ENCODE peak calls at places on chromosomes 5 and 9, in nine cellular contexts. One of them, this sample, is unnamed. For H3K9me3, the result is how much of the 10 kb centered on the place peaks cover.

GRCh38 chr9:2722715-2723114 is 5.4 kb downstream of the KCNV2 start:
- DNase-seq in HepG2: peak
- DNase-seq in astrocyte: peak
- DNase-seq in HCT116: no peak
- DNase-seq in CD4-positive, alpha-beta T cell: no peak
- DNase-seq in heart left ventricle: no peak
- DNase-seq in A549: no peak
- DNase-seq in mammary epithelial cell: peak
- DNase-seq in ovary: no peak
- DNase-seq in this sample: no peak

GRCh38 chr9:12469084-12469483 is 224.1 kb upstream of the TYRP1 start:
- DNase-seq in ovary: no peak
- DNase-seq in CD4-positive, alpha-beta T cell: no peak
- DNase-seq in HepG2: no peak
- DNase-seq in HCT116: no peak
- DNase-seq in A549: no peak
- DNase-seq in mammary epithelial cell: no peak
- DNase-seq in heart left ventricle: no peak
- DNase-seq in astrocyte: no peak
- DNase-seq in this sample: no peak

GRCh38 chr5:10981927-10982326 is 220.9 kb upstream of the DAP start:
- DNase-seq in HepG2: no peak
- DNase-seq in CD4-positive, alpha-beta T cell: no peak
- DNase-seq in ovary: no peak
- DNase-seq in heart left ventricle: no peak
- DNase-seq in A549: no peak
- DNase-seq in astrocyte: no peak
- DNase-seq in mammary epithelial cell: no peak
- DNase-seq in HCT116: no peak
- DNase-seq in this sample: no peak

GRCh38 chr5:5315068-5315835 is 107.2 kb upstream of the ICE1 start:
- DNase-seq in mammary epithelial cell: no peak
- DNase-seq in A549: no peak
- DNase-seq in astrocyte: peak
- DNase-seq in HCT116: no peak
- DNase-seq in ovary: no peak
- DNase-seq in heart left ventricle: no peak
- DNase-seq in CD4-positive, alpha-beta T cell: no peak
- DNase-seq in HepG2: no peak
- DNase-seq in this sample: no peak

GRCh38 chr5:54135042-54135441 is 175.3 kb downstream of the ARL15 start:
- DNase-seq in heart left ventricle: no peak
- DNase-seq in HepG2: no peak
- DNase-seq in mammary epithelial cell: peak
- DNase-seq in A549: no peak
- DNase-seq in ovary: no peak
- DNase-seq in astrocyte: peak
- DNase-seq in HCT116: no peak
- DNase-seq in CD4-positive, alpha-beta T cell: no peak
- DNase-seq in this sample: no peak

GRCh38 chr9:113612828-113613227 is 149.3 kb downstream of the RGS3 start:
- DNase-seq in heart left ventricle: peak
- DNase-seq in astrocyte: no peak
- DNase-seq in A549: no peak
- DNase-seq in HepG2: no peak
- DNase-seq in CD4-positive, alpha-beta T cell: no peak
- DNase-seq in HCT116: no peak
- DNase-seq in ovary: no peak
- DNase-seq in mammary epithelial cell: no peak
- DNase-seq in this sample: no peak

GRCh38 chr9:33638516-33638915 is 114.5 kb downstream of the ANKRD18B start:
- DNase-seq in HepG2: no peak
- DNase-seq in A549: no peak
- DNase-seq in heart left ventricle: no peak
- DNase-seq in astrocyte: no peak
- DNase-seq in HCT116: no peak
- DNase-seq in CD4-positive, alpha-beta T cell: no peak
- DNase-seq in ovary: no peak
- DNase-seq in mammary epithelial cell: no peak
- DNase-seq in this sample: no peak

GRCh38 chr5:123438902-123439301 is 15.7 kb upstream of the CEP120 start:
- DNase-seq in ovary: no peak
- DNase-seq in CD4-positive, alpha-beta T cell: no peak
- DNase-seq in A549: no peak
- DNase-seq in HCT116: no peak
- DNase-seq in mammary epithelial cell: peak
- DNase-seq in HepG2: no peak
- DNase-seq in astrocyte: no peak
- DNase-seq in heart left ventricle: no peak
- DNase-seq in this sample: no peak

GRCh38 chr9:69976165-69976564 is 67.5 kb upstream of the MAMDC2 start:
- DNase-seq in A549: no peak
- DNase-seq in ovary: no peak
- DNase-seq in astrocyte: peak
- DNase-seq in CD4-positive, alpha-beta T cell: no peak
- DNase-seq in heart left ventricle: no peak
- DNase-seq in HCT116: peak
- DNase-seq in mammary epithelial cell: peak
- DNase-seq in HepG2: no peak
- DNase-seq in this sample: no peak

GRCh38 chr5:149455889-149456409 is 76.9 kb upstream of the IL17B start:
- DNase-seq in mammary epithelial cell: peak
- DNase-seq in A549: no peak
- DNase-seq in heart left ventricle: peak
- DNase-seq in HCT116: peak
- DNase-seq in astrocyte: peak
- DNase-seq in CD4-positive, alpha-beta T cell: no peak
- DNase-seq in ovary: peak
- DNase-seq in HepG2: peak
- DNase-seq in this sample: no peak

GRCh38 chr5:11912-12311 is 80.1 kb upstream of the PLEKHG4B start:
- DNase-seq in ovary: no peak
- DNase-seq in astrocyte: peak
- DNase-seq in A549: no peak
- DNase-seq in heart left ventricle: no peak
- DNase-seq in CD4-positive, alpha-beta T cell: no peak
- DNase-seq in HCT116: no peak
- DNase-seq in HepG2: no peak
- DNase-seq in mammary epithelial cell: no peak
- DNase-seq in this sample: no peak

GRCh38 chr5:66066826-66067225 is 77.3 kb upstream of the SREK1 start:
- DNase-seq in astrocyte: no peak
- DNase-seq in ovary: no peak
- DNase-seq in HCT116: no peak
- DNase-seq in A549: no peak
- DNase-seq in CD4-positive, alpha-beta T cell: no peak
- DNase-seq in heart left ventricle: no peak
- DNase-seq in HepG2: no peak
- DNase-seq in mammary epithelial cell: no peak
- DNase-seq in this sample: no peak
- H3K9me3 ChIP-seq in astrocyte: under half
- H3K9me3 ChIP-seq in ovary: under half
- H3K9me3 ChIP-seq in HCT116: under half
- H3K9me3 ChIP-seq in A549: under half
- H3K9me3 ChIP-seq in CD4-positive, alpha-beta T cell: under half
- H3K9me3 ChIP-seq in heart left ventricle: under half
- H3K9me3 ChIP-seq in HepG2: under half
- H3K9me3 ChIP-seq in mammary epithelial cell: under half
- H3K9me3 ChIP-seq in this sample: under half

GRCh38 chr9:137162505-137163100 is 7.2 kb downstream of the LRRC26 start:
- DNase-seq in heart left ventricle: no peak
- DNase-seq in ovary: no peak
- DNase-seq in A549: no peak
- DNase-seq in HCT116: no peak
- DNase-seq in astrocyte: no peak
- DNase-seq in mammary epithelial cell: no peak
- DNase-seq in HepG2: no peak
- DNase-seq in CD4-positive, alpha-beta T cell: no peak
- DNase-seq in this sample: no peak
- TF ChIP-seq CTCF in heart left ventricle: peak
- TF ChIP-seq CTCF in ovary: no peak
- TF ChIP-seq CTCF in A549: peak
- TF ChIP-seq CTCF in HCT116: no peak
- TF ChIP-seq CTCF in astrocyte: no peak
- TF ChIP-seq CTCF in mammary epithelial cell: no peak
- TF ChIP-seq CTCF in HepG2: peak
- TF ChIP-seq CTCF in CD4-positive, alpha-beta T cell: no peak
- TF ChIP-seq CTCF in this sample: no peak

GRCh38 chr9:75616052-75616451 is 274.4 kb upstream of the PCSK5 start:
- DNase-seq in HepG2: no peak
- DNase-seq in heart left ventricle: no peak
- DNase-seq in astrocyte: no peak
- DNase-seq in HCT116: no peak
- DNase-seq in CD4-positive, alpha-beta T cell: no peak
- DNase-seq in mammary epithelial cell: no peak
- DNase-seq in A549: no peak
- DNase-seq in ovary: no peak
- DNase-seq in this sample: no peak
- H3K27ac ChIP-seq in HepG2: no peak
- H3K27ac ChIP-seq in heart left ventricle: no peak
- H3K27ac ChIP-seq in astrocyte: no peak
- H3K27ac ChIP-seq in HCT116: no peak
- H3K27ac ChIP-seq in CD4-positive, alpha-beta T cell: no peak
- H3K27ac ChIP-seq in mammary epithelial cell: no peak
- H3K27ac ChIP-seq in A549: no peak
- H3K27ac ChIP-seq in ovary: no peak
- H3K27ac ChIP-seq in this sample: no peak

GRCh38 chr9:40926404-40927259 is 201.8 kb downstream of the FOXD4L6 start:
- DNase-seq in CD4-positive, alpha-beta T cell: no peak
- DNase-seq in astrocyte: no peak
- DNase-seq in ovary: no peak
- DNase-seq in A549: no peak
- DNase-seq in heart left ventricle: no peak
- DNase-seq in HCT116: no peak
- DNase-seq in mammary epithelial cell: no peak
- DNase-seq in HepG2: no peak
- DNase-seq in this sample: no peak

GRCh38 chr9:40928803-40929487 is 199.5 kb downstream of the FOXD4L6 start:
- DNase-seq in mammary epithelial cell: no peak
- DNase-seq in ovary: no peak
- DNase-seq in HCT116: no peak
- DNase-seq in HepG2: no peak
- DNase-seq in A549: no peak
- DNase-seq in astrocyte: no peak
- DNase-seq in CD4-positive, alpha-beta T cell: no peak
- DNase-seq in heart left ventricle: no peak
- DNase-seq in this sample: no peak

GRCh38 chr9:40925149-40925548 is 203.3 kb downstream of the FOXD4L6 start:
- DNase-seq in heart left ventricle: no peak
- DNase-seq in CD4-positive, alpha-beta T cell: no peak
- DNase-seq in mammary epithelial cell: no peak
- DNase-seq in A549: no peak
- DNase-seq in astrocyte: no peak
- DNase-seq in ovary: no peak
- DNase-seq in HepG2: no peak
- DNase-seq in HCT116: no peak
- DNase-seq in this sample: no peak

GRCh38 chr9:40927851-40928802 is 200.4 kb downstream of the FOXD4L6 start:
- DNase-seq in ovary: no peak
- DNase-seq in mammary epithelial cell: no peak
- DNase-seq in A549: no peak
- DNase-seq in HepG2: no peak
- DNase-seq in heart left ventricle: no peak
- DNase-seq in astrocyte: no peak
- DNase-seq in CD4-positive, alpha-beta T cell: no peak
- DNase-seq in HCT116: no peak
- DNase-seq in this sample: no peak

DNA sequence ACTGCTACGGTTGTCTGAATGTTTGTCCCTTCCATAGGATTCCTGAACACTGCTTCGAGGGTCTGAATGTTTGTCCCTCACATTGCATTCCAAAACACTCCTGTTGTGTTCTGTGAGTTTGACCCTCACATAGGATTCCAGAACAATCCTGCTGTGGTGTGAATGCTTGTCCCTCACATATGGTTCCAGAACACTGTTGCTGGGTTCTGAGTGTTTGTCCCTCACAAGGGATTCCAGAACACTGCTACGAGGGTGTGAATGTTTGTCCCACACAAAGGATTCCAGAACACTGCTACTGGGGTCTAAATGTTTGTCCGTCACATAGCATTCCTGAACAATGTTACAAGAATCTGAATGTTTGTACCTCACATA is 201.2 kb downstream of the FOXD4L6 start:
- DNase-seq in HepG2: no peak
- DNase-seq in mammary epithelial cell: no peak
- DNase-seq in HCT116: no peak
- DNase-seq in astrocyte: no peak
- DNase-seq in CD4-positive, alpha-beta T cell: no peak
- DNase-seq in heart left ventricle: no peak
- DNase-seq in ovary: no peak
- DNase-seq in A549: no peak
- DNase-seq in this sample: no peak
- H3K9me3 ChIP-seq in HepG2: under half
- H3K9me3 ChIP-seq in mammary epithelial cell: under half
- H3K9me3 ChIP-seq in HCT116: under half
- H3K9me3 ChIP-seq in astrocyte: under half
- H3K9me3 ChIP-seq in CD4-positive, alpha-beta T cell: half or more
- H3K9me3 ChIP-seq in heart left ventricle: under half
- H3K9me3 ChIP-seq in ovary: half or more
- H3K9me3 ChIP-seq in A549: half or more
- H3K9me3 ChIP-seq in this sample: half or more

DNA sequence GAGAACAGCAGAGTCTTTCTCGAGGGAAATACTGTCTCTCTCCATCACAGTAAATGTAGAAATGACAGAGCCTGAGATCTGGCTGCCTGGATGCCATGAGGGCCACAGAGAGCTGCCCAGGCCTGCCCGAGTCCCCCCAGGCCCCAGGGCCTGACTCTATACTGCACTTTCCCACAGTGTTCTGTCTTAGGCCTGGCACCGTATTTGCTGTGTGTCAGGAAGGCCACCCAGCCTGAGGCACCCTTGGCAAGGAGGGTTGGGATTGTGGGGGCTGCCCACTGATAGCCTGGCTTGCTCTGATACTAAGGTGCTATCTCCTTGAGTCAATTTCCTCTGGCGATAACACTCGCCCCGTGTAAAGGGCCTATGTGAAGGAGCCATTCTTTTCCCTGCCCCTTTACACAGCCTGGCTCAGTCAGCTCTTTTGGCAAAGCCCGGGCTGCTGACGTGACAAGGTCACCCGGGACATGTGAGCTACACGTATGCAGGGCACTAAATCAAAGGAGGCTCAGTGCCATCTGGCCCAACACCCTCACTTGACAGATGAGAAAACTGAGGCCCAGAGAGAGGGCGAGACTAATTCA is 630.1 kb upstream of the KLF4 start:
- DNase-seq in astrocyte: no peak
- DNase-seq in CD4-positive, alpha-beta T cell: no peak
- DNase-seq in HCT116: no peak
- DNase-seq in A549: no peak
- DNase-seq in mammary epithelial cell: no peak
- DNase-seq in heart left ventricle: no peak
- DNase-seq in HepG2: no peak
- DNase-seq in ovary: no peak
- DNase-seq in this sample: no peak
- TF ChIP-seq CTCF in astrocyte: no peak
- TF ChIP-seq CTCF in CD4-positive, alpha-beta T cell: no peak
- TF ChIP-seq CTCF in HCT116: no peak
- TF ChIP-seq CTCF in A549: no peak
- TF ChIP-seq CTCF in mammary epithelial cell: no peak
- TF ChIP-seq CTCF in heart left ventricle: no peak
- TF ChIP-seq CTCF in HepG2: no peak
- TF ChIP-seq CTCF in ovary: no peak
- TF ChIP-seq CTCF in this sample: no peak

GRCh38 chr5:124677376-124677998 is 69.0 kb downstream of the ZNF608 start:
- DNase-seq in CD4-positive, alpha-beta T cell: no peak
- DNase-seq in HCT116: no peak
- DNase-seq in mammary epithelial cell: no peak
- DNase-seq in A549: no peak
- DNase-seq in ovary: no peak
- DNase-seq in heart left ventricle: no peak
- DNase-seq in HepG2: no peak
- DNase-seq in astrocyte: no peak
- DNase-seq in this sample: no peak
- H3K27ac ChIP-seq in CD4-positive, alpha-beta T cell: no peak
- H3K27ac ChIP-seq in HCT116: no peak
- H3K27ac ChIP-seq in mammary epithelial cell: no peak
- H3K27ac ChIP-seq in A549: no peak
- H3K27ac ChIP-seq in ovary: no peak
- H3K27ac ChIP-seq in heart left ventricle: peak
- H3K27ac ChIP-seq in HepG2: no peak
- H3K27ac ChIP-seq in astrocyte: no peak
- H3K27ac ChIP-seq in this sample: no peak

This sample was measured in tibial artery.